ENCODE peak calls at places on chromosome 7, in six cellular contexts. V is COR-L47; W is activated T-cell treated with anti-CD3 and anti-CD28 coated beads, Interleukin-2, amount 50 U/mL, for 72 hours; Y is HT-29; Z is memory B cell; S is posterior vena cava. K is an unnamed sample.

GRCh38 chr7:129540340-129540739 is 38.0 kb downstream of the SMKR1 start:
- DNase-seq in V (no peak), W (no peak), Y (no peak), Z (no peak), S (no peak), K (no peak)

GRCh38 chr7:116334555-116334954 is 124.2 kb downstream of the TES start:
- DNase-seq in V (no peak), W (no peak), Y (no peak), Z (no peak), S (no peak), K (no peak)

GRCh38 chr7:73487486-73487885 is 34.6 kb downstream of the BAZ1B start:
- DNase-seq in V (no peak), W (no peak), Y (no peak), Z (no peak), S (no peak), K (no peak)

GRCh38 chr7:123748171-123748733 is 551 bp downstream of the WASL start:
- DNase-seq in V (no peak), W (peak), Y (peak), Z (peak), S (peak), K (peak)

GRCh38 chr7:1169409-1170368 is 9.7 kb upstream of the ZFAND2A start:
- DNase-seq in V (no peak), W (peak), Y (no peak), Z (peak), S (peak), K (peak)

GRCh38 chr7:15280078-15280734 is 281.6 kb downstream of the AGMO start:
- DNase-seq in V (no peak), W (no peak), Y (no peak), Z (no peak), S (no peak), K (no peak)

GRCh38 chr7:69599879-69600764 is 1.8 kb downstream of the AUTS2 start:
- DNase-seq in V (no peak), W (peak), Y (no peak), Z (no peak), S (no peak), K (peak)

GRCh38 chr7:30906014-30906413 is 5.6 kb upstream of the AQP1 start:
- DNase-seq in V (no peak), W (no peak), Y (peak), Z (no peak), S (no peak), K (no peak)

GRCh38 chr7:407706-408539 is 111.7 kb downstream of the PDGFA start:
- DNase-seq in V (no peak), W (no peak), Y (no peak), Z (no peak), S (peak), K (no peak)

GRCh38 chr7:6385110-6385792 is 62.5 kb downstream of the DAGLB start:
- DNase-seq in V (no peak), W (no peak), Y (peak), Z (no peak), S (no peak), K (peak)

GRCh38 chr7:22601812-22602568 is 102.0 kb upstream of the STEAP1B start:
- DNase-seq in V (no peak), W (no peak), Y (no peak), Z (no peak), S (no peak), K (no peak)

GRCh38 chr7:4129481-4130122 is 552.5 kb upstream of the FOXK1 start:
- DNase-seq in V (no peak), W (no peak), Y (no peak), Z (no peak), S (peak), K (no peak)

GRCh38 chr7:87155788-87156187 is 3.5 kb downstream of the DMTF1 start:
- DNase-seq in V (no peak), W (no peak), Y (no peak), Z (no peak), S (no peak), K (no peak)

GRCh38 chr7:133783276-133783675 is 343.9 kb upstream of the LRGUK start:
- DNase-seq in V (no peak), W (no peak), Y (no peak), Z (no peak), S (no peak), K (no peak)

GRCh38 chr7:157090485-157091165 is 48.1 kb upstream of the UBE3C start:
- DNase-seq in V (no peak), W (no peak), Y (no peak), Z (no peak), S (no peak), K (peak)

GRCh38 chr7:85160223-85160622 is 26.6 kb downstream of the SEMA3D start:
- DNase-seq in V (no peak), W (peak), Y (no peak), Z (no peak), S (no peak), K (no peak)

GRCh38 chr7:117025891-117026290 is 72.6 kb downstream of the ST7 start:
- DNase-seq in V (no peak), W (no peak), Y (no peak), Z (no peak), S (no peak), K (no peak)

GRCh38 chr7:109616551-109617069 is 1046.9 kb downstream of the DNAJB9 start:
- DNase-seq in V (no peak), W (no peak), Y (no peak), Z (no peak), S (no peak), K (no peak)

K was measured in AG08396.